ENCODE peak calls at places on chromosomes 2 and 18, in five cellular contexts. Y is mammary epithelial cell, J is IMR-90, R is prostate gland, P is bronchial epithelial cell. L is an unnamed sample.
A peak's percentile ranks its signal among the peaks of the same experiment; 100 is the strongest.

GRCh38 chr2:74735544-74735943 is 81.5 kb downstream of the SEMA4F start:
- DNase-seq in P (no peak), Y (no peak), R (no peak), J (no peak), L (no peak)

GRCh38 chr18:79926715-79927596 is 24.5 kb downstream of the SLC66A2 start:
- DNase-seq in R (no peak), J (no peak), Y (no peak), P (no peak), L (no peak)

GRCh38 chr2:7118606-7119503 is 201.6 kb downstream of the RNF144A start:
- DNase-seq in R (no peak), J (peak; percentile 13), Y (peak; percentile 11), P (peak; percentile 8), L (peak; percentile 36)

GRCh38 chr2:234694244-234695013 is 197.5 kb upstream of the ARL4C start:
- DNase-seq in Y (peak; percentile 82), P (peak; percentile 89), J (peak; percentile 95), R (no peak), L (peak; percentile 73)

GRCh38 chr2:215680605-215681598 is 245.0 kb upstream of the FN1 start:
- DNase-seq in J (peak; percentile 87), Y (peak; percentile 100), R (no peak), P (peak; percentile 86), L (peak; percentile 94)

GRCh38 chr18:33844232-33844631 is 266.2 kb downstream of the ASXL3 start:
- DNase-seq in P (no peak), J (no peak), R (no peak), Y (no peak), L (no peak)

GRCh38 chr2:236636261-236636660 is 66.6 kb downstream of the ACKR3 start:
- DNase-seq in P (no peak), J (no peak), Y (no peak), R (no peak), L (no peak)

GRCh38 chr18:501406-501714 is 859 bp upstream of the COLEC12 start:
- DNase-seq in Y (no peak), J (no peak), R (no peak), P (no peak), L (no peak)

GRCh38 chr2:230931556-230932231 is 6.7 kb upstream of the GPR55 start:
- DNase-seq in P (no peak), R (no peak), Y (no peak), J (no peak), L (no peak)

GRCh38 chr18:21203842-21204241 is 38.2 kb upstream of the GREB1L start:
- DNase-seq in R (no peak), Y (no peak), J (no peak), P (no peak), L (no peak)

GRCh38 chr2:199946836-199947235 is 8.5 kb downstream of the TYW5 start:
- DNase-seq in P (no peak), Y (no peak), R (no peak), J (no peak), L (no peak)

GRCh38 chr2:140808816-140809215 is 1322.0 kb downstream of the LRP1B start:
- DNase-seq in R (no peak), Y (no peak), P (no peak), J (no peak), L (no peak)

GRCh38 chr2:42345986-42346385 is 15.0 kb downstream of the COX7A2L start:
- DNase-seq in Y (no peak), J (no peak), P (no peak), R (no peak), L (no peak)

GRCh38 chr2:241121008-241121407 is 18.9 kb upstream of the MTERF4 start:
- DNase-seq in J (no peak), Y (no peak), P (no peak), R (no peak), L (no peak)

GRCh38 chr2:109225170-109225775 is 96.3 kb downstream of the SH3RF3 start:
- DNase-seq in P (no peak), J (no peak), R (no peak), Y (no peak), L (no peak)

GRCh38 chr18:30485078-30485477 is 557.5 kb downstream of the DSC3 start:
- DNase-seq in J (no peak), P (peak; percentile 20), Y (peak; percentile 35), R (no peak), L (no peak)

GRCh38 chr2:142031656-142032055 is 99.2 kb downstream of the LRP1B start:
- DNase-seq in Y (no peak), P (no peak), R (no peak), J (no peak), L (no peak)

GRCh38 chr2:109144271-109144670 is 15.3 kb downstream of the SH3RF3 start:
- DNase-seq in R (no peak), Y (no peak), P (no peak), J (no peak), L (no peak)

GRCh38 chr2:162890690-162891311 is 52.2 kb upstream of the KCNH7 start:
- DNase-seq in R (no peak), P (peak; percentile 72), J (peak; percentile 40), Y (peak; percentile 57), L (peak; percentile 53)

GRCh38 chr2:107742460-107743027 is 84.1 kb upstream of the RGPD4 start:
- DNase-seq in J (no peak), R (no peak), P (no peak), Y (no peak), L (no peak)

GRCh38 chr18:48300463-48300961 is 108.7 kb downstream of the ZBTB7C start:
- DNase-seq in P (peak; percentile 28), J (no peak), R (no peak), Y (peak; percentile 27), L (no peak)

GRCh38 chr18:23495723-23496440 is 7.4 kb upstream of the RMC1 start:
- DNase-seq in Y (peak; percentile 56), P (peak; percentile 59), R (peak; percentile 69), J (no peak), L (no peak)

GRCh38 chr2:165787334-165787733 is 6.7 kb downstream of the GALNT3 start:
- DNase-seq in Y (no peak), J (peak; percentile 41), P (no peak), R (no peak), L (no peak)

GRCh38 chr18:6773777-6774176 is 44.3 kb downstream of the ARHGAP28 start:
- DNase-seq in P (no peak), Y (no peak), R (no peak), J (no peak), L (no peak)

GRCh38 chr18:31183302-31183701 is 20.6 kb upstream of the DSC1 start:
- DNase-seq in Y (no peak), R (no peak), J (no peak), P (no peak), L (no peak)

GRCh38 chr18:79804130-79804772 is 6.5 kb downstream of the KCNG2 start:
- DNase-seq in R (no peak), Y (no peak), J (no peak), P (no peak), L (no peak)

GRCh38 chr2:163773276-163773675 is 37.5 kb upstream of the FIGN start:
- DNase-seq in R (no peak), P (no peak), Y (no peak), J (no peak), L (no peak)

GRCh38 chr2:159553727-159554126 is 62.6 kb downstream of the BAZ2B start:
- DNase-seq in Y (no peak), J (no peak), R (no peak), P (no peak), L (no peak)

GRCh38 chr2:187266147-187266546 is 181.9 kb downstream of the CALCRL start:
- DNase-seq in P (no peak), Y (no peak), R (no peak), J (no peak), L (no peak)

GRCh38 chr2:236639461-236639860 is 69.8 kb downstream of the ACKR3 start:
- DNase-seq in P (no peak), R (no peak), J (no peak), Y (no peak), L (no peak)

GRCh38 chr2:178229927-178230326 is 35.6 kb downstream of the OSBPL6 start:
- DNase-seq in P (peak; percentile 44), J (no peak), Y (peak; percentile 65), R (no peak), L (no peak)

GRCh38 chr18:44602845-44603244 is 77.8 kb upstream of the SETBP1 start:
- DNase-seq in R (no peak), P (peak; percentile 91), Y (peak; percentile 89), J (no peak), L (no peak)

GRCh38 chr2:227106845-227107759 is 56.9 kb downstream of the COL4A4 start:
- DNase-seq in R (peak; percentile 38), J (peak; percentile 71), Y (peak; percentile 30), P (peak; percentile 55), L (peak; percentile 75)

GRCh38 chr2:133885847-133886246 is 317.6 kb upstream of the NCKAP5 start:
- DNase-seq in Y (peak; percentile 61), P (peak; percentile 59), J (peak; percentile 4), R (no peak), L (no peak)

GRCh38 chr18:45228989-45229388 is 386.3 kb upstream of the SLC14A2 start:
- DNase-seq in R (no peak), Y (no peak), P (no peak), J (no peak), L (no peak)

GRCh38 chr2:100909571-100909970 is 89.6 kb downstream of the NPAS2 start:
- DNase-seq in Y (no peak), P (no peak), J (no peak), R (no peak), L (no peak)
- TF ChIP-seq CTCF in Y (no peak), P (no peak), J (no peak), R (no peak), L (no peak)

DNA sequence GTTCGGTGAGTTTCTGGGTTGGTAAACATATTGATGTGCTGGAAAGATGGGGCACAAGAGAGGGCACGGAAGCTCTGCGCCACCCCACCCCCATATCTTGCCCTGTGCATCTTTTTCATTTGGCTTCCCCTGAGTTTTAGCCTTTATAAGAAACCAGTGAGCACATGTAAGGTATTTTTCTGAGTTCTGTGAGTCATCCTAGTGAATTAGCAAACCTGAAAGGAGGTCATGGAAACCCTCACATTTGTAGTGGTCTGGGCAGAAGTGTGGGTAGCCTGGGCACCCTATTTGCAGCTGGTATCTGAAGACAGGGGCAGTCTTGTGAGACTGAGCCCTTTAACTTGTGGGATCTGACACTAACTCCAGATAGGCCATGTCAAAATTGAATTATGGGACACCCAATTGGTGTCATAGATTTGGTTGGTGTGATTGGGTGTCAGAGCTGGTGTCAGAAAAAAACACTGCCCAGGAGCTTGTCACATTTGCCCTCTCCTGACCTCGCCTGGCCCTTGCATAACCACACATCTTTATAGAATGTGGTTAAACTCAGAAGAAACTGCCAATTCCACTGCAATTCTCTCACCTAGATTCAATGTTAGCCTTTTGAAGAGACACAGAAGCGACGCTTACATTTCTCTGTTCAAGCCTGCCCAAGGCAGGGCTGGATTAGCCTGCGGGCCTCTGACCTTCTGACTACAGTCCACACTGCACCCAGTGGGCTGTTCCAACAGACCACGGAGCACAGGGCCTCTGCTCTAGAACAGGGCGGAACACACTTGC is 12.0 kb upstream of the GALM start:
- DNase-seq in J (peak; percentile 16), P (peak; percentile 43), R (no peak), Y (peak; percentile 50), L (no peak)
- H3K4me3 ChIP-seq in J (no peak overlapping the region), P (no peak overlapping the region), R (no peak overlapping the region), Y (no peak overlapping the region), L (no peak overlapping the region)

GRCh38 chr2:26184555-26185303 is 11.8 kb downstream of the GAREM2 start:
- DNase-seq in Y (peak; percentile 56), R (peak; percentile 48), P (peak; percentile 34), J (peak; percentile 78), L (peak; percentile 83)
- TF ChIP-seq CTCF in Y (peak; percentile 41), R (peak; percentile 15), P (peak; percentile 70), J (peak; percentile 74), L (peak; percentile 52)

DNA sequence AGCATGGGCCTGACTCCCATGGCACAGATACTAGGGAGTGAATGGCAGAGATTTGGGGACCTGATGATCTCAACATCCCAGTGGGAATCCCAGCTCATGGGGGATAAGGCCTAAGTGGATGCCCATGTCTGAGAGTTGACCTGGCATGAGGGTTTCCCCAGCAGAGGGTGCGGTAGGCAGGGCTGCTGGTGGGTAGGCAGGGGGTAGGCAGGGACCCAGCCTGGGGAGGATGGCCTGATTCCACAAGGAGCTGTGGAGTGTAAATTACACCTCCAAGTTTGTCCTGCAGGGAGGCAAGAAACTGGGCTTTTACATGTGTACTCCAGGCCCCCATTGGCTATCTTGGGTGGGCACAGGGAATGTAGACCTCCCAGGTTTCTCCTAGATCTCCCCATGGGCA is 46.9 kb downstream of the INPP5D start:
- DNase-seq in R (no peak), J (no peak), P (no peak), Y (no peak), L (no peak)
- H3K4me3 ChIP-seq in R (no peak overlapping the region), J (no peak overlapping the region), P (no peak overlapping the region), Y (no peak overlapping the region), L (no peak overlapping the region)

L was measured in fibroblast of the aortic adventitia.